ENCODE peak calls at places on chromosomes 16 and 17, in seven cellular contexts. Q is SJSA1; E is naive thymus-derived CD4-positive, alpha-beta T cell; F is dorsolateral prefrontal cortex; T is adrenal gland; W is lower lobe of right lung; Z is CD8-positive, alpha-beta T cell. M is an unnamed sample.

GRCh38 chr17:70297397-70297796 is 128.1 kb downstream of the KCNJ2 start:
- DNase-seq in Q (no peak), E (no peak), F (no peak), T (no peak), W (no peak), Z (no peak), M (no peak)

GRCh38 chr16:31135535-31136286 is at the start of gene PRSS8:
- DNase-seq in Q (no peak), E (no peak), F (no peak), T (no peak), W (peak; percentile 92), Z (no peak), M (no peak)

GRCh38 chr16:72560617-72561016 is 388.7 kb upstream of the PMFBP1 start:
- DNase-seq in Q (no peak), E (no peak), F (no peak), T (no peak), W (no peak), Z (no peak), M (no peak)

GRCh38 chr17:57401556-57402488 is 145.5 kb downstream of the MSI2 start:
- DNase-seq in Q (no peak), E (no peak), F (no peak), T (no peak), W (no peak), Z (no peak), M (no peak)

GRCh38 chr17:4986403-4986802 is 1.1 kb downstream of the CAMTA2 start:
- DNase-seq in Q (peak; percentile 25), E (no peak), F (no peak), T (peak; percentile 68), W (no peak), Z (no peak), M (no peak)

GRCh38 chr16:13390093-13390985 is 488.9 kb downstream of the SHISA9 start:
- DNase-seq in Q (no peak), E (no peak), F (no peak), T (no peak), W (no peak), Z (no peak), M (no peak)

GRCh38 chr17:30378191-30378796 is 433 bp upstream of the CPD start:
- DNase-seq in Q (no peak), E (peak; percentile 72), F (peak; percentile 32), T (no peak), W (peak; percentile 65), Z (peak; percentile 38), M (peak; percentile 80)

GRCh38 chr17:6086603-6087400 is 16.6 kb downstream of the WSCD1 start:
- DNase-seq in Q (no peak), E (no peak), F (no peak), T (no peak), W (no peak), Z (no peak), M (no peak)

GRCh38 chr16:28596840-28597691 is at the start of gene SULT1A2:
- DNase-seq in Q (no peak), E (no peak), F (no peak), T (no peak), W (peak; percentile 87), Z (no peak), M (no peak)

GRCh38 chr17:759964-760363 is 7.9 kb upstream of the GEMIN4 start:
- DNase-seq in Q (no peak), E (no peak), F (no peak), T (no peak), W (no peak), Z (no peak), M (no peak)

GRCh38 chr16:67648088-67648763 is 3.3 kb downstream of the CARMIL2 start:
- DNase-seq in Q (no peak), E (no peak), F (no peak), T (no peak), W (peak; percentile 33), Z (no peak), M (peak; percentile 72)
- H3K27me3 ChIP-seq in Q (peaks cover 76% of the 10 kb centered on the region), E (no peaks in the 10 kb centered on the region), F (no peaks in the 10 kb centered on the region), T (peaks cover 28% of the 10 kb centered on the region), W (peaks cover 73% of the 10 kb centered on the region), Z (no peaks in the 10 kb centered on the region), M (no peaks in the 10 kb centered on the region)

DNA sequence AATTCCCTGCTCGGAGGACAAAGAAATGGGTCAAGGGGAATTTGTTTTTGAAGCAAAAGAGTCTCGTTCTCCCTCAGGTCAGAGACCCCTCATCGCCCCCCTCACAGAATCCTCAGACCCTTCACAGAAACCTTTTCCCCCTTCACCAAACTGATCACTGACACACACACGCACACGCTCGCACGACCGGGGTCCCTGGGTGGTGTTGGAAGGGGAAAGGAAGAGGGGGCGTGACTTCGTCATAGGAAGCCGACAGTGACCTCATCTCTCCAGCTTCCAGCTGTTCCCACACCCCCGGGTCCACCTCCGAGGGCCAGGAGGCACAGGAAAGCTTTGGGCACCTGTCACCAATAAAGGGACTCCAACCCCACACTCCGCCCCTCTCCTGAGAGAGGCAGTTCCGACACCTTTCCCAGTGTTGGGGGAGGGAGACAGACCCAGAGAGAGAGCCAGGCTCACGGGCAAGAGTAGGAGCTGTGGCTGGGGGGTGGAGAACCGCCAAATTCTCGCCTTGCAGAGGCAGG is 1.2 kb downstream of the ASGR1 start:
- DNase-seq in Q (no peak), E (no peak), F (no peak), T (no peak), W (no peak), Z (no peak), M (no peak)
- H3K27me3 ChIP-seq in Q (peaks cover 10% of the 10 kb centered on the region), E (no peaks in the 10 kb centered on the region), F (no peaks in the 10 kb centered on the region), T (peaks cover 10% of the 10 kb centered on the region), W (peaks cover 14% of the 10 kb centered on the region), Z (no peaks in the 10 kb centered on the region), M (no peaks in the 10 kb centered on the region)

GRCh38 chr17:32926183-32926582 is 1.8 kb upstream of the TMEM98 start:
- DNase-seq in Q (no peak), E (no peak), F (no peak), T (no peak), W (no peak), Z (no peak), M (no peak)
- H3K27me3 ChIP-seq in Q (no peaks in the 10 kb centered on the region), E (no peaks in the 10 kb centered on the region), F (no peaks in the 10 kb centered on the region), T (no peaks in the 10 kb centered on the region), W (peaks cover 15% of the 10 kb centered on the region), Z (peaks cover 18% of the 10 kb centered on the region), M (no peaks in the 10 kb centered on the region)

GRCh38 chr17:48614904-48615211 is 234 bp downstream of the HOXB8 start:
- DNase-seq in Q (no peak), E (no peak), F (no peak), T (no peak), W (no peak), Z (no peak), M (no peak)
- H3K27me3 ChIP-seq in Q (peaks cover 60% of the 10 kb centered on the region), E (peaks cover 35% of the 10 kb centered on the region), F (peaks cover 31% of the 10 kb centered on the region), T (peaks cover 44% of the 10 kb centered on the region), W (peaks cover 96% of the 10 kb centered on the region), Z (peaks cover 71% of the 10 kb centered on the region), M (no peaks in the 10 kb centered on the region)

GRCh38 chr16:10878328-10878643 is 1.3 kb downstream of the CIITA start:
- DNase-seq in Q (no peak), E (no peak), F (no peak), T (no peak), W (no peak), Z (no peak), M (no peak)
- H3K27me3 ChIP-seq in Q (peaks cover 53% of the 10 kb centered on the region), E (no peaks in the 10 kb centered on the region), F (no peaks in the 10 kb centered on the region), T (no peaks in the 10 kb centered on the region), W (no peaks in the 10 kb centered on the region), Z (peaks cover 4% of the 10 kb centered on the region), M (no peaks in the 10 kb centered on the region)

DNA sequence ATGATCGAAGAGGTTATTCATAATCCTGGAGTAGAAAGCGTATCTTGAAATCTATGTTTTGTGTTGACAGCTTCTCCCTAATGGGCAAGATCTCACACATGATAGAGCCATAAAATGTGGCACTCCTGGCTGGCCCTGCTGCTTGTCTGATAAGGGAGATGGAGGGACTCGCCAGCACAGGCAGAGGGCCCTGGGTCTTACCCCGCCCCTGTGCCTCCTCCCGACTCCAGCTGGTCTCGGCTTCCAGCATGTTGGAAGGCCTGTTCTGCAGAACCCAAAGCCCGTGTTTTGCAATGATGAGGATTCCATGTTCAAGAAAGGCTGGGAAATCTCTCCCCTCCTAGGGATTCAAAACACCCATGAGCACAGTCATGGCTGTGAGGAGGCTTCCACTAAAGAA is 106.7 kb upstream of the SDK2 start:
- DNase-seq in Q (no peak), E (no peak), F (no peak), T (no peak), W (no peak), Z (no peak), M (no peak)
- H3K27me3 ChIP-seq in Q (peaks cover 57% of the 10 kb centered on the region), E (no peaks in the 10 kb centered on the region), F (no peaks in the 10 kb centered on the region), T (no peaks in the 10 kb centered on the region), W (peaks cover 15% of the 10 kb centered on the region), Z (no peaks in the 10 kb centered on the region), M (no peaks in the 10 kb centered on the region)

GRCh38 chr17:38585805-38586529 is 19.8 kb downstream of the SRCIN1 start:
- DNase-seq in Q (no peak), E (no peak), F (no peak), T (no peak), W (no peak), Z (no peak), M (no peak)

GRCh38 chr17:38585056-38585804 is 20.5 kb downstream of the SRCIN1 start:
- DNase-seq in Q (no peak), E (no peak), F (no peak), T (peak; percentile 81), W (no peak), Z (no peak), M (no peak)

GRCh38 chr17:38587956-38588771 is 17.6 kb downstream of the SRCIN1 start:
- DNase-seq in Q (no peak), E (no peak), F (no peak), T (no peak), W (no peak), Z (no peak), M (no peak)

GRCh38 chr17:38587193-38587592 is 18.6 kb downstream of the SRCIN1 start:
- DNase-seq in Q (no peak), E (no peak), F (no peak), T (no peak), W (no peak), Z (no peak), M (no peak)

GRCh38 chr17:38586788-38587187 is 19.0 kb downstream of the SRCIN1 start:
- DNase-seq in Q (no peak), E (no peak), F (no peak), T (no peak), W (no peak), Z (no peak), M (no peak)
- H3K27me3 ChIP-seq in Q (peaks cover 34% of the 10 kb centered on the region), E (peaks cover 6% of the 10 kb centered on the region), F (no peaks in the 10 kb centered on the region), T (peaks cover 24% of the 10 kb centered on the region), W (peaks cover 67% of the 10 kb centered on the region), Z (no peaks in the 10 kb centered on the region), M (no peaks in the 10 kb centered on the region)

DNA sequence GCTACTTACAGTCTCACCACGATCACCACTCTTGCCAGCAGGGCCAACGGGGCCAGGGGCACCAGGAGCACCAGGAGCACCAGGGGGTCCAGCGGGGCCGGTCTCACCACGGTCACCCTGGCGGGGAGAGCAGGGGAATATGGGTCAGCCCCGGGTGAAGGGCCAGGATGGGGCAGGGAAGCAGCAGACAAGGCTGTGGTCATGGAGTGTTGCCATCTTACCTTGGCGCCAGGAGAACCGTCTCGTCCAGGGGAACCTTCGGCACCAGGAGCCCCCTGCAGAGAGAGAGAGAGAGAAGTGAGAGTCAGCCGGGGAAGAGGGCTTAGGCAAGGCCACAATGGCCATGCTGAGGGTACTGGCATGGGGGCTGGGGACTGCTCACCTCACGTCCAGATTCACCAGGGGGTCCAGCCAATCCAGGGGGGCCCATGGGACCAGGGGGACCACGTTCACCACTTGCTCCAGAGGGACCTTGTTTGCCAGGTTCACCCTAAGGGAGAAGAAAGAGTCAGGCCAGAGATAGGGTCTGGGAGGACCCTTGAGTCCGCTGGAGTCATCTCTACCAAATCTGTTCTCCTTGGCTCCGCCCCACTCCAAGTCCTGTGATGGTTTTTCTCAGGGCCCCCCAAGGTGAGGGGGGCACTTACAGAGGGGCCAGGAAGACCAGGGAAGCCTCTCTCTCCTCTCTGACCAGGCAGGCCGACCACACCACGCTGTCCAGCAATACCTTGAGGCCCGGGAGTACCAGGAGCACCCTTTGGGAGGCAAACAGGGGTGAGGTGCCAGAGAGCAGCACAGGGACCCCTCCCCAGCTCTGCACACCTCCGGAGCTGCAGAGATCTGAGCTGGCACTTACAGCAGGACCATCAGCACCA is 12.7 kb downstream of the COL1A1 start:
- DNase-seq in Q (peak; percentile 86), E (no peak), F (no peak), T (no peak), W (no peak), Z (no peak), M (no peak)
- H3K27me3 ChIP-seq in Q (no peaks in the 10 kb centered on the region), E (no peaks in the 10 kb centered on the region), F (no peaks in the 10 kb centered on the region), T (no peaks in the 10 kb centered on the region), W (no peaks in the 10 kb centered on the region), Z (no peaks in the 10 kb centered on the region), M (no peaks in the 10 kb centered on the region)

M was measured in aorta.